ENCODE peak calls at places on chromosomes 6 and 20, in eight cellular contexts. P is neuronal stem cell; K is PC-3; Q is CD4-positive, alpha-beta T cell; G is uterus; W is upper lobe of right lung; B is ovary; Y is PC-9. C is an unnamed sample.

GRCh38 chr6:4313044-4313686 is 177.8 kb upstream of the ECI2 start:
- DNase-seq in P (no peak), K (peak; percentile 98), Q (no peak), G (peak; percentile 23), W (no peak), B (no peak), Y (peak; percentile 83), C (peak; percentile 76)

GRCh38 chr6:5671604-5672559 is 334.8 kb downstream of the NRN1 start:
- DNase-seq in P (no peak), K (no peak), Q (no peak), G (no peak), W (no peak), B (no peak), Y (no peak), C (peak; percentile 31)

GRCh38 chr20:38191654-38192053 is 26.6 kb upstream of the TGM2 start:
- DNase-seq in P (no peak), K (no peak), Q (no peak), G (no peak), W (no peak), B (no peak), Y (peak; percentile 38), C (no peak)

GRCh38 chr6:108549741-108550140 is 11.0 kb upstream of the FOXO3 start:
- DNase-seq in P (no peak), K (no peak), Q (no peak), G (no peak), W (no peak), B (no peak), Y (no peak), C (no peak)

GRCh38 chr6:6007311-6008113 is 787 bp upstream of the NRN1 start:
- DNase-seq in P (no peak), K (no peak), Q (no peak), G (no peak), W (no peak), B (no peak), Y (no peak), C (no peak)

GRCh38 chr6:13761361-13762036 is 49.9 kb upstream of the RANBP9 start:
- DNase-seq in P (no peak), K (no peak), Q (no peak), G (no peak), W (no peak), B (no peak), Y (no peak), C (no peak)

GRCh38 chr6:40807484-40807883 is 220.3 kb upstream of the LRFN2 start:
- DNase-seq in P (no peak), K (peak; percentile 57), Q (no peak), G (no peak), W (no peak), B (no peak), Y (no peak), C (no peak)

GRCh38 chr6:12163149-12163548 is 127.0 kb upstream of the EDN1 start:
- DNase-seq in P (no peak), K (no peak), Q (peak; percentile 23), G (no peak), W (no peak), B (no peak), Y (no peak), C (no peak)

GRCh38 chr6:87730310-87730709 is 28.3 kb upstream of the AKIRIN2 start:
- DNase-seq in P (no peak), K (peak; percentile 80), Q (no peak), G (no peak), W (no peak), B (peak; percentile 43), Y (no peak), C (peak; percentile 68)

GRCh38 chr20:54346269-54346668 is 129.1 kb upstream of the DOK5 start:
- DNase-seq in P (no peak), K (no peak), Q (no peak), G (no peak), W (no peak), B (no peak), Y (no peak), C (no peak)

GRCh38 chr6:2127484-2127911 is 117.9 kb downstream of the GMDS start:
- DNase-seq in P (no peak), K (no peak), Q (no peak), G (peak; percentile 54), W (peak; percentile 70), B (no peak), Y (no peak), C (peak; percentile 74)

GRCh38 chr6:159760602-159761057 is 1.2 kb upstream of the ACAT2 start:
- DNase-seq in P (peak; percentile 41), K (peak; percentile 37), Q (no peak), G (no peak), W (no peak), B (no peak), Y (peak; percentile 66), C (no peak)

GRCh38 chr6:67870321-67870720 is 764.8 kb upstream of the ADGRB3 start:
- DNase-seq in P (no peak), K (no peak), Q (no peak), G (no peak), W (no peak), B (no peak), Y (no peak), C (no peak)

DNA sequence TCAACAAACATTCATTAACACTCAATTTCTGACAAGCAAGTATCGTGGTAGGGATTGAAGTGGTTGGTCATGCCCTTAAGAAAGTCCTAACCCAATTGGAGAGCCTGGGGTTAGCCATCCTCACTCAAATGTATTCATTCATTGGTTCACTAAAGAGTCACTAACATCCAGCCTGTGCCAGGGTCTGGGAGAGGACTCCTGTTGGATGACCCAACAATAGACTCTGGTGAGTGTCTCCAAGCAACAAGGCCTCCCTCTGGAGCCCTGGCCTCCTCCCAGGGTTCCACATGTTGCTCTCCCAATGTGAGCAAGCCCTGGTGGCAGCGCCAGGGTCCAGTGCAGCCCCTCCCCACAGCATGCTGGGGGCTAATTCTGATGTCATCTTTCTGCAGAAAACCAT is at the start of gene BPIFA3:
- DNase-seq in P (no peak), K (no peak), Q (no peak), G (no peak), W (no peak), B (no peak), Y (no peak), C (no peak)
- H3K27me3 ChIP-seq in P (no peaks in the 10 kb centered on the region), K (peaks cover 76% of the 10 kb centered on the region), Q (peaks cover 4% of the 10 kb centered on the region), G (no peaks in the 10 kb centered on the region), W (peaks cover 9% of the 10 kb centered on the region), B (no peaks in the 10 kb centered on the region), Y (peaks cover 37% of the 10 kb centered on the region), C (peaks cover 16% of the 10 kb centered on the region)

GRCh38 chr20:3323398-3323797 is 84.1 kb downstream of the DNAAF9 start:
- DNase-seq in P (no peak), K (peak; percentile 20), Q (no peak), G (no peak), W (peak; percentile 68), B (no peak), Y (peak; percentile 43), C (no peak)

GRCh38 chr20:3325864-3326263 is 81.6 kb downstream of the DNAAF9 start:
- DNase-seq in P (no peak), K (no peak), Q (no peak), G (no peak), W (no peak), B (no peak), Y (no peak), C (no peak)

GRCh38 chr20:3330046-3330741 is 77.3 kb downstream of the DNAAF9 start:
- DNase-seq in P (no peak), K (peak; percentile 19), Q (no peak), G (no peak), W (no peak), B (no peak), Y (no peak), C (peak; percentile 27)

GRCh38 chr20:3326779-3327521 is 80.5 kb downstream of the DNAAF9 start:
- DNase-seq in P (no peak), K (no peak), Q (no peak), G (no peak), W (no peak), B (no peak), Y (no peak), C (no peak)

DNA sequence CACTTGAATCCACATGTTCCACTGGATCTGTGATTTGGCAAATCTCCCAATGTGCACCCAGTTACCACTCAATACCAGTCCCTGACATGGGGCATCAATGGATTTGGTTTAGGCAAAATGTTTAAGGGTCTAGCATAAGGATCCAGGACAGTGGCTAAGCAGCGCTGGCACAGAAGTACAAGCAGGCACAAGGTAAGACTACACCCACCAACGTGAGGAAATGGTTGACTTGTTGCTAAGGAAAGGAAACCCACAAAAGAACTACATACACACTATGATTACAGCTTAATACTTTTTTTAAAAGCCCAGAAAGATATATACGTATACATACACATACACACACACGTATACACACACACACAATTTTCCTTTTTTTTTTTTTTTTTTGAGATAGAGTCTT is 79.0 kb downstream of the DNAAF9 start:
- DNase-seq in P (no peak), K (no peak), Q (no peak), G (no peak), W (no peak), B (no peak), Y (no peak), C (no peak)
- H3K9me3 ChIP-seq in P (no peaks in the 10 kb centered on the region), K (no peaks in the 10 kb centered on the region), Q (no peaks in the 10 kb centered on the region), G (no peaks in the 10 kb centered on the region), W (no peaks in the 10 kb centered on the region), B (no peaks in the 10 kb centered on the region), Y (no peaks in the 10 kb centered on the region), C (no peaks in the 10 kb centered on the region)

DNA sequence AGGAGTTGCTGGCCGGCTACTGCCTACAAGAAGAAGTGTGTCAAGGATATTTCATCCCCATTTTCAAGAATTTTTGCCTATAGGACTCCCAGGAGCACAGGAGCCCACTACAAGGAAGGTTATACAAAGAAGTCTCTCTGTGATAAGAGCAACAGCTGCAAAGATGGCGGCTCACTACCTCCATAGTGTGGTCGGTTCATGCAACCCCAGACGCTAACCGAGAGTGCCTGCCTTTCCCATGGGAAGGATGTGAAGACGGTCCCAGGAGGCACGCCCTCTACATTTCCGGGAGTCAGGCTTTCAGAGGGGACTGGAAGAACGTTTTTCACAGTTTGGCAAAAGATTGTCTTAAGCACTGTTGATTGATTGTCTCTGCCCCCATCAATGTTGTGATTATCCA is 816.3 kb downstream of the QKI start:
- DNase-seq in P (no peak), K (no peak), Q (no peak), G (no peak), W (no peak), B (no peak), Y (no peak), C (no peak)
- H3K27ac ChIP-seq in P (no peak overlapping the region), K (no peak overlapping the region), Q (no peak overlapping the region), G (no peak overlapping the region), W (no peak overlapping the region), B (no peak overlapping the region), Y (no peak overlapping the region), C (no peak overlapping the region)

GRCh38 chr20:615494-615893 is 5.4 kb upstream of the TCF15 start:
- DNase-seq in P (no peak), K (no peak), Q (no peak), G (no peak), W (no peak), B (no peak), Y (no peak), C (no peak)

GRCh38 chr20:622161-622560 is 12.1 kb upstream of the TCF15 start:
- DNase-seq in P (no peak), K (no peak), Q (no peak), G (no peak), W (no peak), B (no peak), Y (no peak), C (no peak)

GRCh38 chr20:617934-618690 is 8.0 kb upstream of the TCF15 start:
- DNase-seq in P (no peak), K (no peak), Q (no peak), G (no peak), W (no peak), B (no peak), Y (no peak), C (no peak)

GRCh38 chr20:621115-621756 is 11.1 kb upstream of the TCF15 start:
- DNase-seq in P (no peak), K (no peak), Q (no peak), G (no peak), W (no peak), B (no peak), Y (no peak), C (no peak)

GRCh38 chr20:618980-619379 is 8.9 kb upstream of the TCF15 start:
- DNase-seq in P (no peak), K (no peak), Q (no peak), G (no peak), W (no peak), B (no peak), Y (no peak), C (no peak)
- H3K27me3 ChIP-seq in P (no peaks in the 10 kb centered on the region), K (peaks cover 80% of the 10 kb centered on the region), Q (peaks cover 26% of the 10 kb centered on the region), G (no peaks in the 10 kb centered on the region), W (peaks cover under 1% of the 10 kb centered on the region), B (no peaks in the 10 kb centered on the region), Y (peaks cover 82% of the 10 kb centered on the region), C (no peaks in the 10 kb centered on the region)